ENCODE peak calls at places on chromosomes 2 and 18, in five cellular contexts. D, Z, J, T and S are unnamed samples.

GRCh38 chr2:226652983-226653765 is 146.4 kb downstream of the IRS1 start:
- DNase-seq in D (no peak), Z (no peak), J (no peak), T (no peak), S (no peak)

GRCh38 chr18:24656571-24656971 is 196.1 kb downstream of the HRH4 start:
- DNase-seq in D (no peak), Z (no peak), J (no peak), T (no peak), S (no peak)

GRCh38 chr2:86002375-86002774 is 103.3 kb downstream of the POLR1A start:
- DNase-seq in D (no peak), Z (no peak), J (no peak), T (peak; percentile 23), S (no peak)

GRCh38 chr2:160630801-160631590 is 137.4 kb upstream of the RBMS1 start:
- DNase-seq in D (no peak), Z (no peak), J (no peak), T (no peak), S (no peak)

GRCh38 chr2:229235136-229235914 is 35.8 kb downstream of the PID1 start:
- DNase-seq in D (peak; percentile 22), Z (peak; percentile 23), J (peak; percentile 72), T (no peak), S (no peak)

GRCh38 chr2:195559431-195559914 is 97.6 kb upstream of the SLC39A10 start:
- DNase-seq in D (no peak), Z (no peak), J (no peak), T (no peak), S (no peak)

GRCh38 chr2:98743835-98744234 is 12.9 kb upstream of the MGAT4A start:
- DNase-seq in D (no peak), Z (no peak), J (no peak), T (no peak), S (no peak)

GRCh38 chr2:218418717-218419458 is at the start of gene VIL1:
- DNase-seq in D (no peak), Z (no peak), J (no peak), T (no peak), S (no peak)

GRCh38 chr2:133412637-133413164 is 155.6 kb downstream of the NCKAP5 start:
- DNase-seq in D (no peak), Z (no peak), J (no peak), T (no peak), S (no peak)

GRCh38 chr18:45551417-45551816 is 63.9 kb upstream of the SLC14A2 start:
- DNase-seq in D (no peak), Z (no peak), J (no peak), T (no peak), S (no peak)

GRCh38 chr18:48031011-48031480 is 100.6 kb upstream of the SMAD2 start:
- DNase-seq in D (peak; percentile 55), Z (peak; percentile 69), J (peak; percentile 65), T (peak; percentile 74), S (peak; percentile 25)

GRCh38 chr2:164190700-164191099 is 430.6 kb downstream of the GRB14 start:
- DNase-seq in D (no peak), Z (no peak), J (no peak), T (no peak), S (no peak)

GRCh38 chr2:232406556-232407310 is at the start of gene ALPG:
- DNase-seq in D (no peak), Z (no peak), J (peak; percentile 57), T (no peak), S (no peak)

GRCh38 chr2:170966648-170967396 is 37.8 kb downstream of the GORASP2 start:
- DNase-seq in D (no peak), Z (no peak), J (no peak), T (peak; percentile 70), S (no peak)

GRCh38 chr2:144183744-144184143 is 336.2 kb downstream of the ZEB2 start:
- DNase-seq in D (no peak), Z (no peak), J (no peak), T (no peak), S (no peak)

GRCh38 chr18:28176933-28177827 is at the start of gene CDH2:
- DNase-seq in D (peak; percentile 20), Z (peak; percentile 84), J (peak; percentile 68), T (peak; percentile 85), S (no peak)

GRCh38 chr2:223076573-223076972 is 24.6 kb downstream of the KCNE4 start:
- DNase-seq in D (no peak), Z (no peak), J (no peak), T (no peak), S (no peak)

GRCh38 chr2:96914332-96914731 is 44.5 kb upstream of the SEMA4C start:
- DNase-seq in D (no peak), Z (no peak), J (no peak), T (no peak), S (no peak)

GRCh38 chr18:59220164-59220783 is 316 bp downstream of the GRP start:
- DNase-seq in D (no peak), Z (no peak), J (no peak), T (no peak), S (no peak)

GRCh38 chr2:113896791-113897190 is 6.9 kb downstream of the ACTR3 start:
- DNase-seq in D (no peak), Z (no peak), J (no peak), T (no peak), S (no peak)

GRCh38 chr18:7568426-7568825 is 1.3 kb downstream of the PTPRM start:
- DNase-seq in D (peak; percentile 37), Z (peak; percentile 52), J (peak; percentile 71), T (peak; percentile 58), S (peak; percentile 11)

GRCh38 chr18:7273301-7273911 is 42.5 kb downstream of the LRRC30 start:
- DNase-seq in D (peak; percentile 64), Z (peak; percentile 51), J (peak; percentile 81), T (peak; percentile 62), S (no peak)

GRCh38 chr18:79574938-79575525 is 104.6 kb upstream of the CTDP1 start:
- DNase-seq in D (peak; percentile 14), Z (peak; percentile 9), J (peak; percentile 60), T (peak; percentile 23), S (no peak)
- H3K9me3 ChIP-seq in D (peaks cover 5% of the 10 kb centered on the region), Z (no peaks in the 10 kb centered on the region), J (peaks cover 10% of the 10 kb centered on the region), T (no peaks in the 10 kb centered on the region), S (peaks cover 4% of the 10 kb centered on the region)

GRCh38 chr2:201447116-201447515 is 4.1 kb downstream of the TRAK2 start:
- DNase-seq in D (no peak), Z (no peak), J (no peak), T (no peak), S (no peak)
- TF ChIP-seq POLR2A in D (no peak), Z (no peak), J (no peak), T (no peak), S (no peak)

DNA sequence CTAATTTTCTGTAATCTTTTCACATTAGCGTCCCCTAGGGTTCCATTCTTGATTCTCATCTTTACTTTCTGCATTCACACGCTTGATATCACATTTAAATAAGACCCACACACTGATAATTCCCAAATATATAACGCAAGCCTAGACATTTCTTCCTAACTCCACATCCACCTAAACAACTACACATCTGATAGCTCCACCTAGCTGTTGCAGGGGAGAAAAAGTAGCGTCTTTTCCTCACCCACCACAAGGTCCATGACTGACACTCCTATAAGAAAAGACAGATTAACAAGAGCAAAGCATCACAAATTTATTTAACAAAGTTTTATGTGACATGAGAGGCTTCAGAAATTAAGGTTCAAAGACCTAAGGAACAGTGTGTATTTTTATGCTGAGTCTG is 862.2 kb upstream of the DDX18 start:
- DNase-seq in D (no peak), Z (no peak), J (no peak), T (no peak), S (no peak)
- H3K9me3 ChIP-seq in D (no peaks in the 10 kb centered on the region), Z (no peaks in the 10 kb centered on the region), J (no peaks in the 10 kb centered on the region), T (no peaks in the 10 kb centered on the region), S (no peaks in the 10 kb centered on the region)

GRCh38 chr18:273525-273924 is 5.7 kb upstream of the THOC1 start:
- DNase-seq in D (no peak), Z (no peak), J (no peak), T (no peak), S (no peak)

GRCh38 chr18:269480-270090 is 1.7 kb upstream of the THOC1 start:
- DNase-seq in D (no peak), Z (no peak), J (no peak), T (no peak), S (no peak)

GRCh38 chr18:267380-267687 is 513 bp downstream of the THOC1 start:
- DNase-seq in D (no peak), Z (no peak), J (no peak), T (no peak), S (no peak)

GRCh38 chr18:272650-273049 is 4.8 kb upstream of the THOC1 start:
- DNase-seq in D (no peak), Z (no peak), J (no peak), T (no peak), S (no peak)

DNA sequence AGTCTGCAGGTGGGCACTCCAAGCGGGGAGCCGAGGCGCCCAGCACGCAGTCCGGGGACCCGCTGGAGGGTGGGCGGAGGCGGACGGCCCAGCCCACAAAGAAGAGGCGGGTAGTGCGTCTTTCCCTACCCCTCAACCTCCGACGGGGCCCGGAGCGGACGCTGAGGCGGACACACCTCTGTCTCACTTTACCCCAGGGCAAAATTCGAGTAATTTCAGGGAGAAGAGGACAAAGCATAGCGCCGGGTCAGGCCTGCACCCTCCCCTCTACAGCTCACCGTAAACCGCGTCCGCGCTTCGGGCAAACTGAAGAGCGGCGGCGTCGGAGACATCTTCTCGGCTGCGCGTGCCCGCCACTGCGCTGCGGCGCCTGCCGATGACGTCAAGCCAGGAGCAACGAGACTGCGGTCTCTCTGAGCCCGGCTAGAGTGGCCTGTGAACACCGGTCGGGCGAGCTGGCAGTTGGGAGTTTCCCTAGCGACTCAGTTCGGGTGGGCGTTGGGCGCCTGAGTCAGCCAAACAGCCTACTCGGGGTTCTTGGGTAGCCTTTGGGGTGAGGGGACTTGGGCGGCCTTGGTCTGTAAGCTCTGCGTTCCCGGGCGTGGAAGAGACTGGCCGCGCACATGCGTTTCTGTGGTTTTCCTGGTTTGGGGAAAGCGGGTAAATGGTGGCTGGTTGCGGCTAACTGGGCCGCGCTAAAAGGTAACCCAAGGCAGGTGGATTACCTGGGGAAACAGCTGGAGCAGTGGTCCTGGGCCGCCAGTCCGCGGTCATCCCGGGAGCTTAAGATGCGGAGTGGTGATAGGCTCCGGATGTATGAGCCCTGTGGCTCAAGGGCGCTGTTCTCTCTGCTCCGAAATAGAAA is at the start of gene THOC1:
- DNase-seq in D (peak; percentile 91), Z (peak; percentile 91), J (peak; percentile 96), T (peak; percentile 95), S (peak; percentile 81)
- TF ChIP-seq POLR2A in D (peak; percentile 52), Z (peak; percentile 85), J (peak; percentile 71), T (peak; percentile 90), S (peak; percentile 70)